ENCODE peak calls at places on chromosomes 3 and 15, in five cellular contexts. A, F, K, G and Y are unnamed samples.

GRCh38 chr15:52011711-52012144 is 7.3 kb upstream of the MAPK6 start:
- DNase-seq in F (no peak), G (no peak), A (peak; percentile 44), K (no peak), Y (no peak)

GRCh38 chr3:29427266-29428103 is 146.6 kb downstream of the RBMS3 start:
- DNase-seq in F (no peak), G (no peak), K (no peak), A (no peak), Y (no peak)

GRCh38 chr15:75182187-75183131 is 19.2 kb upstream of the C15orf39 start:
- DNase-seq in F (no peak), G (peak; percentile 60), K (no peak), A (no peak), Y (peak; percentile 75)

GRCh38 chr3:34419801-34420200 is 621.4 kb downstream of the PDCD6IP start:
- DNase-seq in G (no peak), K (no peak), A (peak; percentile 69), F (no peak), Y (peak; percentile 50)

GRCh38 chr15:38707802-38708671 is 143.4 kb upstream of the RASGRP1 start:
- DNase-seq in G (peak; percentile 38), K (no peak), A (peak; percentile 71), F (no peak), Y (peak; percentile 25)

GRCh38 chr3:40828741-40829415 is 304.1 kb downstream of the ZNF621 start:
- DNase-seq in A (no peak), K (no peak), F (no peak), G (no peak), Y (no peak)

GRCh38 chr3:149564079-149564478 is 89.6 kb downstream of the TM4SF4 start:
- DNase-seq in K (no peak), F (no peak), G (no peak), A (no peak), Y (no peak)

GRCh38 chr3:46892285-46893145 is 15.0 kb downstream of the PTH1R start:
- DNase-seq in A (peak; percentile 93), F (peak; percentile 8), G (peak; percentile 60), K (peak; percentile 58), Y (peak; percentile 99)

GRCh38 chr3:103752986-103753385 is 1318.2 kb downstream of the ZPLD1 start:
- DNase-seq in A (no peak), F (no peak), G (no peak), K (no peak), Y (no peak)

GRCh38 chr3:126914226-126914625 is 68.7 kb upstream of the PLXNA1 start:
- DNase-seq in G (no peak), A (no peak), F (no peak), K (no peak), Y (no peak)

GRCh38 chr3:170473358-170473757 is 54.7 kb downstream of the CLDN11 start:
- DNase-seq in K (no peak), G (no peak), A (no peak), F (no peak), Y (no peak)

GRCh38 chr3:183317886-183318845 is 65.1 kb downstream of the B3GNT5 start:
- DNase-seq in K (no peak), A (no peak), G (no peak), F (no peak), Y (no peak)

GRCh38 chr3:182565916-182566524 is 227.3 kb upstream of the ATP11B start:
- DNase-seq in F (no peak), G (no peak), K (no peak), A (no peak), Y (no peak)

GRCh38 chr3:98601180-98601579 is 7.8 kb upstream of the CPOX start:
- DNase-seq in K (no peak), A (no peak), G (no peak), F (no peak), Y (no peak)

GRCh38 chr3:45345849-45346535 is 42.4 kb upstream of the LARS2 start:
- DNase-seq in F (no peak), G (no peak), A (no peak), K (no peak), Y (no peak)

GRCh38 chr15:74906450-74907276 is at the start of gene FAM219B:
- DNase-seq in F (peak; percentile 60), G (peak; percentile 95), K (no peak), A (peak; percentile 97), Y (peak; percentile 98)

DNA sequence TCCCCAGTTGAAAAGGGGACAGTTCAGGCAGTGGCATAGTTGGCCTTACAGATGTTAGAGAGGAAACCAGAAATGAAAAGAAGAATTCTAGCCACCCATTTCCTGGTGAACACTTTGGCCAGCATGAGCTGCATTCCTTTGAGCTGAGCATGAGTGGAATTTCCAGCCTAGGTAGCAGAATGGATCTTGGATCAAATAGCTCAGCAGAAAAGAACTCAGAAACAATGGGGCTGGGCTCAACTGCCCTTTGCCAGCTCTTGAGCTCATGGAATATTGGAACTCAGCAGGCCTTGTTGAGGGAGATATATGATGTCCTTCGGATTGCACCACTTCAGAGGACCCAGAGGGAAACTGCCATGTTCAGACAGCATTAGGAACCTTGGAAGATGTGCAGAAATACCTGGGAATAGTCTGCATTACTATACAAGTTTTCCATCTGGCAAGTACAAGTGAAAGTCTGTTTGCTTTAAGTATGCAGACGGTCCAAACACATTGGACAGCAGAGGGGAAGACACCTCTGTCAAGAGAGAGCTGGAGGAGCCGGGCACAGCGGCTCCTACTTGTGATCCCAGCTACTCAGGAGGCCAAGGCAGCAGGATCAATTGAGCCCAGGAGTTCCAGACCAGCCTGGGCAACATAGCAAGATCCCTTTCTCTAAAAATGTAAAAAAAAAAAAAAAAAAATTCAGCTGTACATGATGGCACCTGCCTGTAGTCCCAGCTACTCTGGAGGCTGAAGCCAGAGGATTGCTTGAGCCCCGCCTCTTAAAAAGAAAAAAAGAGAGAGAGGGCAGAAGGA is 3.1 kb upstream of the CDV3 start:
- DNase-seq in A (peak; percentile 53), G (no peak), F (no peak), K (no peak), Y (no peak)
- H3K4me3 ChIP-seq in A (no peak overlapping the region), G (no peak overlapping the region), F (no peak overlapping the region), K (no peak overlapping the region), Y (no peak overlapping the region)

DNA sequence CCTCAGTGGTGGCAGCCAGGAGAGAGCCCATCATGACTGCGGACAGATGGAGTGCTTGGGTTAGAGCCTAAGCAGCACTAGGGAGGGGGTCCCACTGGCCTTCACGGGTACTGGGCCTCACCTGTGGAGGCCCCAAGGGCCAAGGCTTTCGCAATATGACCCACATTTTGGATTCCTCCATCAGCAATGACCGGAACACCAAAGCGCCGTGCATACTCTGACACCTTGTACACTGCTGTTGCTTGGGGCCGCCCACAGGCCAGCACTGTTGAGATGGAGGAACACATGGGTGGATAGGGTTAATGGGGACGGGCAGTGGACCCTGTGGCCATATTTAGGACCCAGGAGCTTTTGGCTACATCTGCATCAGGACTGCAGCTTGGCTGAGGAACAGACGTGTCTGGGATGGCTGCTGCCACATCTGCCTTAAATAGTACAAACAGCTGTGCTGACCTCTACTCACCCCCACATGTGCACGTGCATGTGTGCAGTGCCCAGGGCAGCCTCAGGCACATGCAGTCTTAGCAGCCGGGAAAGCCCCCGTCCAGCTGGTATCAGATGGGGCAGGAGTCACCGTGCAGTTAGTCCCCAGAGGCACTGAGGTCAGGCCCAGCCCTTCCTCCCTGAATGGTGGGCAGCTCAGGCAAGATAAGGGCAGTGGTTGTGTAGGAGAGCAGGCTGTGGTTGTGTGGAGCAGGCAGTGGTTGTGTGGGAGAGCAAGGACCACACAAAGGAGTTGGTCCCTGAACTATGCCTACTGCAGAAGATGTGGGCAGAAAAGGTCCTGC is 3.3 kb downstream of the NDUFAF3 start:
- DNase-seq in F (no peak), G (no peak), A (no peak), K (no peak), Y (peak; percentile 18)
- H3K4me3 ChIP-seq in F (no peak overlapping the region), G (no peak overlapping the region), A (no peak overlapping the region), K (no peak overlapping the region), Y (no peak overlapping the region)

GRCh38 chr3:42700366-42701288 is 2.0 kb downstream of the HHATL start:
- DNase-seq in K (no peak), F (no peak), A (no peak), G (no peak), Y (no peak)
- H3K4me3 ChIP-seq in K (no peak overlapping the region), F (no peak overlapping the region), A (no peak overlapping the region), G (no peak overlapping the region), Y (no peak overlapping the region)

DNA sequence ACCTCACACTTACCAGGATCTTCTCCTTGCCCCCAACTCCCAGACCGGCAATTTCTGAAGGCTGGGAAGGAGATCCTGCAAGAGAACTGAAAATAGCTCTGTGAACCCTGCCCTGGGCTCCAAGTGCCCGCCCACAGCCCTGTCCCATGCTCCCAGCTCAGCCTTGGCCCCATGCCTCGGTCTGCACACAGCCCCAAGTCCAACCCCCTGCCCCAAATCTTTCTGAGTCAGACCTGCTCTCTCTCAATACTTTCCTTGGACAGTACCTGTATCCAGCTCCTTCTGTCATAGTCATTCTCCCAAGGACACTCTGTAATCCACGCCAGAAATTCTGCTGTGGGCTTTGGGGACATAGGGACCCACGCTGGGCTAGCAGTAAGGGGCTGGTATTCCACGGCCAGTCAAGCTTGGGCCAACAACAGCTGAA is 6.3 kb upstream of the SMAD3 start:
- DNase-seq in F (no peak), K (no peak), A (no peak), G (peak; percentile 57), Y (no peak)
- H3K4me3 ChIP-seq in F (no peak overlapping the region), K (no peak overlapping the region), A (no peak overlapping the region), G (no peak overlapping the region), Y (no peak overlapping the region)

DNA sequence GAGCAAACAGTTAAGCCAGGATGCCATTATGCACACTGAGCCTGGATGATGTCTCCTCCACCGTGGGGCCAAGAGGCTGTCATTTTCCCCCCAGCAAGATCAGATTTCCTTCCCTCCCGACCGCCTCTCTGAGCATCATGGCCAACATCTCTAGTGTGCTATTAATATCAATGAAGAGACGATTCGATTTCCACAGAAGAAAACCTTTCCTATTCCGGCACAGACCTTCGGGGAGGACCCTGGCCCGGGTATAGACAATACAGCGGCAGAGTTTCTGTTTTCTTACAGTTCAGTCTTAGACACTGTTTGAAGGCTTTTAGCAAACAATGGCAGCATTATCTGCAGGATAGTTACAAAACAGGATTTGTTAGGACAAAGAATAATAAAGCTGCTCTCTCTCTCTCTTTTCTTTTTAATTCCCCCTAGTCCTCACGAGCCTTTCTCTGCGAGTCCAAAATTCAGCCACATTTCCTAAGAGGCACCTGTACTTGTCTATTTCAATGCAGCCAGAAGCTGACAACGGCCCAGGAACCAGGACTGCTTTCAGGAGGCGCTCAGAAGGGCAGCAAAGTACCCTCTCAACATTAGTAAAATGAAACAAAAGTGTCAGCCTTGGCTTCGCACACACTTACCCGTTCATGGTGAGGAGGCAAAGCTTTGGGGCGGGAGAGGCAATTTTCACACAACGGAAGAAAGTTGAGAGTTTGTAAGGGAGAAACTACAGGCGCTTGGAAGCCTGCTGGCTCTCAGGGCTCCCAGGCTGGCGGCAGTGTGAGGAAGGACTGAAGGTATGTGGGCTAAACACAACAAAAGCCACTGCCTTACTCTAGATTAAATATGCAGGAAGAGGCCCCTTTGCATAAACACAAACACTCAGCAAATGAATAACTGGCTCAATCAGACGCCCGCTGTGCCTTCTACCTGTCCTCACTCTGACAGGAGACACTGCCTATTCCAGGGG is 278.0 kb downstream of the FOXP1 start:
- DNase-seq in A (peak; percentile 74), F (no peak), G (peak; percentile 19), K (peak; percentile 73), Y (peak; percentile 53)
- H3K4me3 ChIP-seq in A (peak overlapping the region; percentile 63), F (peak overlapping the region; percentile 52), G (no peak overlapping the region), K (peak overlapping the region; percentile 75), Y (peak overlapping the region; percentile 39)

DNA sequence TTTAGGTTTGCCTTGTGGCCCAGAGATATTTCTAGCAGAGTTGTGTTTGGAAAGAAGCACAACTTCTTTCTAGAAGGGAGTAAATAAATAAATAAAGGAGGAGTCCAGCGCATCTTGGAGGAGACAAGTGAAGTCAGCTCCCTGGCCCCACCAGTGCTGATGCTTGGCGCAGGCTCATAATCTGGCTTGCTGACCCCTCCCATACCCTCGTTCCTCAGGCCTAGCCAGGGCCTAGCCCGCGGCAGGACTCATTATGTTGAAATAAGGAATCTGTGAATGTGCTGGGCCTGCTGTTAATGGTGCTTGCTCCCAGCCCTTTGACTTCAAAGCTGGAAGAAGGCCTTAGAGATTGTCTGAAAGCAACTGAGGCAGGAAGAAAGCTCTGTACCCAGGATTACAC is 3.1 kb downstream of the ZNF710 start:
- DNase-seq in F (no peak), A (peak; percentile 58), G (no peak), K (no peak), Y (no peak)
- H3K4me3 ChIP-seq in F (peak overlapping the region; percentile 29), A (peak overlapping the region; percentile 0), G (no peak overlapping the region), K (no peak overlapping the region), Y (no peak overlapping the region)